ENCODE peak calls at places on chromosomes 5 and 9, in four cellular contexts. W is NCI-H524, E is epithelial cell of proximal tubule, G is NCI-H1105. C is an unnamed sample.

GRCh38 chr5:154646841-154647759 is 108.1 kb upstream of the LARP1 start:
- DNase-seq in E (peak), W (no peak), G (no peak), C (no peak)

GRCh38 chr5:169024426-169024825 is 276.5 kb downstream of the SLIT3 start:
- DNase-seq in E (no peak), G (no peak), W (no peak), C (no peak)

GRCh38 chr9:121269888-121270254 is 1.9 kb downstream of the GSN start:
- DNase-seq in G (no peak), W (no peak), E (no peak), C (no peak)

GRCh38 chr9:134966270-134966669 is 48.6 kb upstream of the FCN1 start:
- DNase-seq in G (no peak), E (no peak), W (no peak), C (no peak)

GRCh38 chr9:134961331-134962064 is 43.8 kb upstream of the FCN1 start:
- DNase-seq in W (no peak), G (no peak), E (no peak), C (no peak)

GRCh38 chr5:115471674-115472073 is 72.9 kb downstream of the FEM1C start:
- DNase-seq in E (no peak), G (no peak), W (no peak), C (no peak)

GRCh38 chr5:180399931-180400330 is 46.8 kb upstream of the GFPT2 start:
- DNase-seq in E (no peak), W (no peak), G (no peak), C (no peak)

GRCh38 chr9:96061293-96061987 is 185.9 kb downstream of the ERCC6L2 start:
- DNase-seq in W (peak), G (no peak), E (no peak), C (no peak)

GRCh38 chr9:93120846-93121315 is 13.2 kb downstream of the NINJ1 start:
- DNase-seq in E (no peak), G (no peak), W (no peak), C (no peak)

GRCh38 chr9:105339849-105340248 is 95.4 kb downstream of the SLC44A1 start:
- DNase-seq in W (no peak), G (no peak), E (no peak), C (no peak)

GRCh38 chr9:6973762-6974161 is 216.0 kb downstream of the KDM4C start:
- DNase-seq in E (no peak), G (no peak), W (no peak), C (no peak)

GRCh38 chr5:41636605-41637004 is 126.2 kb upstream of the PLCXD3 start:
- DNase-seq in W (peak), G (no peak), E (no peak), C (peak)

GRCh38 chr9:136484153-136485048 is 1.6 kb upstream of the SEC16A start:
- DNase-seq in E (no peak), G (no peak), W (no peak), C (no peak)

GRCh38 chr9:91419222-91420191 is 4.1 kb downstream of the NFIL3 start:
- DNase-seq in W (no peak), G (no peak), E (peak), C (no peak)

GRCh38 chr5:95715799-95716461 is 15.2 kb upstream of the RHOBTB3 start:
- DNase-seq in E (peak), W (no peak), G (no peak), C (no peak)

GRCh38 chr9:136325354-136325753 is 2.0 kb upstream of the GPSM1 start:
- DNase-seq in E (no peak), W (no peak), G (no peak), C (no peak)

GRCh38 chr5:42842860-42843641 is 31.4 kb upstream of the SELENOP start:
- DNase-seq in W (no peak), G (no peak), E (no peak), C (no peak)

GRCh38 chr5:168228668-168229067 is 62.8 kb upstream of the WWC1 start:
- DNase-seq in G (no peak), W (no peak), E (no peak), C (no peak)

GRCh38 chr9:123355761-123356520 is at the start of gene CRB2:
- DNase-seq in W (peak), G (no peak), E (no peak), C (no peak)

GRCh38 chr5:61768692-61769281 is 436.7 kb downstream of the ZSWIM6 start:
- DNase-seq in G (no peak), W (no peak), E (no peak), C (no peak)

GRCh38 chr9:136700959-136701664 is 11.3 kb upstream of the DIPK1B start:
- DNase-seq in G (no peak), W (no peak), E (no peak), C (no peak)

GRCh38 chr9:127451681-127452480 is 571 bp downstream of the LRSAM1 start:
- DNase-seq in G (peak), W (no peak), E (no peak), C (no peak)

GRCh38 chr5:7261049-7261448 is 134.9 kb upstream of the ADCY2 start:
- DNase-seq in G (no peak), W (peak), E (peak), C (no peak)

GRCh38 chr9:86176468-86176867 is 77.1 kb upstream of the GOLM1 start:
- DNase-seq in G (peak), E (no peak), W (no peak), C (peak)

GRCh38 chr5:110086658-110087388 is 397.1 kb downstream of the MAN2A1 start:
- DNase-seq in G (no peak), W (no peak), E (peak), C (no peak)

GRCh38 chr5:154384480-154385235 is 61.1 kb upstream of the SAP30L start:
- DNase-seq in E (peak), G (no peak), W (no peak), C (no peak)

C was measured in NCI-H1436 treated with DMSO at 0.1 percent for 48 hours.